ENCODE peak calls at places on chromosomes 11 and 22, in nine cellular contexts. S is brain pericyte; M is NCI-H146; L is CD8-positive, alpha-beta memory T cell; E is HTR-8/SVneo; Z is thoracic aorta; B is epithelial cell of esophagus; Q is COLO829; P is stimulated activated CD8-positive, alpha-beta memory T cell treated with anti-CD3 and anti-CD28 coated beads, Interleukin-2, amount 100 ng/mL, for 1 hour. D is an unnamed sample.

GRCh38 chr11:34206598-34207300 is 101.3 kb downstream of the NAT10 start:
- DNase-seq in S (peak), M (no peak), L (no peak), E (no peak), Z (no peak), B (no peak), Q (no peak), P (no peak), D (no peak)

GRCh38 chr22:47143249-47143938 is 380.9 kb downstream of the TBC1D22A start:
- DNase-seq in S (no peak), M (no peak), L (no peak), E (no peak), Z (no peak), B (no peak), Q (no peak), P (no peak), D (no peak)

GRCh38 chr11:123590296-123590912 is 64.0 kb downstream of the SCN3B start:
- DNase-seq in S (no peak), M (no peak), L (no peak), E (peak), Z (no peak), B (peak), Q (peak), P (no peak), D (no peak)

GRCh38 chr11:6356503-6356902 is 33.8 kb upstream of the SMPD1 start:
- DNase-seq in S (no peak), M (no peak), L (no peak), E (no peak), Z (no peak), B (no peak), Q (no peak), P (no peak), D (no peak)

GRCh38 chr11:96271777-96272176 is 71.2 kb downstream of the MAML2 start:
- DNase-seq in S (no peak), M (no peak), L (no peak), E (no peak), Z (no peak), B (no peak), Q (no peak), P (no peak), D (no peak)

GRCh38 chr11:12248330-12248729 is 129.0 kb upstream of the PARVA start:
- DNase-seq in S (peak), M (peak), L (no peak), E (no peak), Z (no peak), B (peak), Q (no peak), P (no peak), D (no peak)

GRCh38 chr11:33383075-33383919 is 126.1 kb downstream of the HIPK3 start:
- DNase-seq in S (no peak), M (no peak), L (no peak), E (no peak), Z (no peak), B (no peak), Q (peak), P (no peak), D (no peak)

GRCh38 chr11:72439455-72439854 is 5.1 kb upstream of the CLPB start:
- DNase-seq in S (no peak), M (no peak), L (no peak), E (no peak), Z (no peak), B (peak), Q (peak), P (no peak), D (no peak)

GRCh38 chr11:1844221-1845094 is 5.7 kb downstream of the TNNI2 start:
- DNase-seq in S (no peak), M (no peak), L (no peak), E (no peak), Z (no peak), B (peak), Q (no peak), P (no peak), D (no peak)

GRCh38 chr11:70650075-70650909 is 252.0 kb downstream of the CTTN start:
- DNase-seq in S (no peak), M (peak), L (no peak), E (peak), Z (no peak), B (peak), Q (peak), P (no peak), D (peak)

GRCh38 chr11:3083321-3083720 is 26.1 kb upstream of the CARS1 start:
- DNase-seq in S (no peak), M (no peak), L (no peak), E (no peak), Z (no peak), B (no peak), Q (no peak), P (no peak), D (no peak)

GRCh38 chr11:2305862-2306823 is 4.3 kb downstream of the TSPAN32 start:
- DNase-seq in S (peak), M (no peak), L (peak), E (no peak), Z (no peak), B (no peak), Q (no peak), P (no peak), D (no peak)

GRCh38 chr11:68256331-68256741 is 15.4 kb downstream of the C11orf24 start:
- DNase-seq in S (no peak), M (no peak), L (no peak), E (peak), Z (no peak), B (no peak), Q (peak), P (no peak), D (no peak)

GRCh38 chr11:47797633-47798032 is 30.5 kb upstream of the FNBP4 start:
- DNase-seq in S (no peak), M (no peak), L (no peak), E (no peak), Z (no peak), B (peak), Q (no peak), P (no peak), D (no peak)

D was measured in germinal center.